ENCODE peak calls at places on chromosomes 11 and 22, in eight cellular contexts. Z is adrenal gland; K is lower lobe of right lung; O is heart left ventricle; N is tibial nerve; G is fibroblast of lung; R is heart right ventricle; J is CD8-positive, alpha-beta T cell. T is an unnamed sample.

GRCh38 chr22:44698531-44699421 is 3.2 kb upstream of the PRR5 start:
- DNase-seq in Z (no peak), R (no peak), N (peak), J (peak), K (no peak), G (peak), O (no peak), T (no peak)

GRCh38 chr11:44609028-44609782 is 43.7 kb downstream of the CD82 start:
- DNase-seq in K (no peak), O (no peak), G (no peak), N (no peak), J (peak), Z (no peak), R (no peak), T (no peak)

GRCh38 chr22:37545703-37546435 is 14.4 kb upstream of the CDC42EP1 start:
- DNase-seq in O (peak), Z (peak), N (peak), G (peak), K (peak), R (peak), J (no peak), T (peak)

GRCh38 chr22:38317995-38318715 is 922 bp upstream of the CSNK1E start:
- DNase-seq in G (peak), N (peak), K (peak), O (peak), Z (peak), J (no peak), R (peak), T (peak)

GRCh38 chr11:134656861-134657540 is 245.0 kb upstream of the B3GAT1 start:
- DNase-seq in G (no peak), R (peak), J (peak), K (no peak), N (no peak), Z (no peak), O (no peak), T (no peak)

GRCh38 chr11:6248248-6248647 is 9.4 kb downstream of the CNGA4 start:
- DNase-seq in R (no peak), K (no peak), O (no peak), G (peak), Z (no peak), N (no peak), J (no peak), T (no peak)

GRCh38 chr22:19607198-19608113 is 83.2 kb upstream of the CLDN5 start:
- DNase-seq in J (peak), K (no peak), G (no peak), R (peak), O (peak), Z (no peak), N (no peak), T (peak)

GRCh38 chr11:112655386-112655785 is 305.8 kb upstream of the NCAM1 start:
- DNase-seq in G (peak), K (peak), Z (peak), O (peak), J (no peak), N (peak), R (peak), T (no peak)

GRCh38 chr11:8838248-8838647 is 72.7 kb upstream of the AKIP1 start:
- DNase-seq in O (no peak), J (no peak), R (peak), K (no peak), N (peak), G (peak), Z (no peak), T (no peak)

GRCh38 chr11:121459413-121460041 is 6.8 kb upstream of the SORL1-AS1 start:
- DNase-seq in J (peak), N (no peak), R (no peak), Z (no peak), G (no peak), K (no peak), O (no peak), T (no peak)

GRCh38 chr11:102320679-102321078 is 3.4 kb downstream of the BIRC3 start:
- DNase-seq in G (no peak), N (no peak), R (no peak), O (no peak), K (no peak), J (no peak), Z (no peak), T (no peak)
- H3K27ac ChIP-seq in G (no peak), N (peak), R (no peak), O (no peak), K (peak), J (no peak), Z (no peak), T (no peak)

DNA sequence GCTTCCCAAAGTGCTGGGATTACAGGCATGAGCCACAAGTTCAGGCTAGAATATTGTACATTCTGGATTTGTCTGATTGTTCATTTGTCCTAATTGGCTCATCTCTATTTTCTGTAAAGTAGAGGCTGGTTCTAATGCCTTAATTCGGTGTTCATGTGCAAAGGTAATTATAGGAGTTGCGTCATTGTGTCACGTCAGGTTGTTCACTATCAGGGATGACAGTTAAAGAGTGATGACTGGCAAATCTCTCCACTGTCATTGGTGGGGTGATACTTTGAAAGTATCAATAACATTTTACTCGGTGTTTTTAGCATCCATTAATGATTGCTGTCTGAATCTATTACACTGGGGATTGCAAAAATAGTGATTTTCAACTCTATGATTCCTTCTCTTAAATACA is 103.5 kb downstream of the HIPK3 start:
- DNase-seq in R (no peak), Z (no peak), O (no peak), J (no peak), G (no peak), K (no peak), N (no peak), T (no peak)
- H3K27ac ChIP-seq in R (no peak), Z (no peak), O (no peak), J (no peak), G (no peak), K (no peak), N (no peak), T (no peak)

GRCh38 chr11:28675183-28675582 is 567.0 kb downstream of the METTL15 start:
- DNase-seq in K (no peak), Z (no peak), G (no peak), O (no peak), N (no peak), R (no peak), J (no peak), T (no peak)
- H3K27ac ChIP-seq in K (no peak), Z (no peak), G (no peak), O (no peak), N (no peak), R (no peak), J (no peak), T (no peak)

DNA sequence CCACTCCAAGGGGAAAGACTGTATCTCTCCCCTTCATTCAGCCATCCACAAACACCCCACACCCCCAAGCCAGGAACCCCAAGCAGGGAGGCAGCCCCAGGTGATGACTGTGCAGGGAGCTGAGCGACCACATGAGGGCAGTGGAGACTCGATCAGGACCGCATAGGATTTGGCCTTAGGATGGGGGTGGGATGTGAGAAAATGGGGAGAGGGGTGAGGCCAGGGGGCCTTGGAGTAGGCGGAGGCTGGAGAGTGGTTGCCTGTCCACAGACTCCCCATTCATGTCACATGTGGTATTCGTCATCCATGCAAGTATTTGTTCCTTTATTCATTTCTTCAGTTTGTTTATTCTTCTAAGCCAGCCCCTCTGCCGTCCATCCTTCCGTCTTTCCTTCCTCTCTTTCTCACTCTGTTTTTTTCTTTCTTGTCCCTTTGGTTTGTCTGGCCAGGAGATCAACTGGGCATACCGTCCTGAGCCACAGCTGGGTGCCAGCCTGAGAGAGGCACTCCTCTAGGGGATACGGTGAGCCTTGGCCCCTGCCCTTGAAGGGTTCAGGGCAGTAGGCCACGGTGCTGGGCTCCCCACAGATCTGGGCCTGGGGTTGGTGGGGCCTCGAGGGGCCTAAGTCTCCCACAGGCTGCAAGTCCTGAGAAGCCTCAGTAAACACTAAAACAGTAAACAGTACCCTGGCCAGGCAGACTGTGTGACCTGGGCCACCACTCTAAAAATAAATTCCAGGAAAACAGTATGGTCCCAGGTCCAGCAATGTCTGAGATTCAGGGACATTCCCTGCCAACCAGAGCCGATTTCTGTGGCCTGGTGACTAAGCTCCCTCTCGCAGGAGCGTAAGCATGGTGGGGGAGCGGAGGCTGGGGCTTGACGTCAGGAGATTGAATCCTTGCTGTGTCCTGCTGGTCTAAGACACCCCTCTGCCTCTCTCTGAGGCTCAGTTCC is 2.5 kb upstream of the RHOD start:
- DNase-seq in J (peak), G (peak), R (peak), K (no peak), Z (peak), N (peak), O (no peak), T (peak)
- H3K27ac ChIP-seq in J (no peak), G (peak), R (peak), K (no peak), Z (peak), N (no peak), O (peak), T (peak)

DNA sequence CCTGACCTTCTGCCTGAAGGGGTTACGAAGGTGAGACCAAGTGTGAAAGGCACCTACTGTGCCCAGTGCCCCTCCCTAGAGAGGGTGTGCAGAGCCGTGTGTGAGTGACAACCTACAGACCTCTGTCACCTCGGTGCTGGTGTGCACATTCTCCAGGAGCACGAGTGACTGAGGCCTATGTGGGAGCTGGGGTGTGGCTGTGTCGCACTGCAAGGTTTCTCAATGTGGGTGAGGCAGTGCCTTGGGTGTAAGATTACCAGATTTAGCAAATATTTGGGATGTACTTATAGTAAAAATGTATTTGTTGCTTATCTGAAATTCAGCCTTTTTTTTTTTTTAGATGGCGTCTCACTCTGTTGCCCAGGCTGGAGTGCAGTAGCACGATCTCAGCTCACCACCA is 5.6 kb downstream of the STARD10 start:
- DNase-seq in N (no peak), K (peak), R (no peak), J (no peak), G (no peak), O (no peak), Z (no peak), T (no peak)
- H3K27ac ChIP-seq in N (no peak), K (peak), R (no peak), J (no peak), G (no peak), O (no peak), Z (no peak), T (peak)

DNA sequence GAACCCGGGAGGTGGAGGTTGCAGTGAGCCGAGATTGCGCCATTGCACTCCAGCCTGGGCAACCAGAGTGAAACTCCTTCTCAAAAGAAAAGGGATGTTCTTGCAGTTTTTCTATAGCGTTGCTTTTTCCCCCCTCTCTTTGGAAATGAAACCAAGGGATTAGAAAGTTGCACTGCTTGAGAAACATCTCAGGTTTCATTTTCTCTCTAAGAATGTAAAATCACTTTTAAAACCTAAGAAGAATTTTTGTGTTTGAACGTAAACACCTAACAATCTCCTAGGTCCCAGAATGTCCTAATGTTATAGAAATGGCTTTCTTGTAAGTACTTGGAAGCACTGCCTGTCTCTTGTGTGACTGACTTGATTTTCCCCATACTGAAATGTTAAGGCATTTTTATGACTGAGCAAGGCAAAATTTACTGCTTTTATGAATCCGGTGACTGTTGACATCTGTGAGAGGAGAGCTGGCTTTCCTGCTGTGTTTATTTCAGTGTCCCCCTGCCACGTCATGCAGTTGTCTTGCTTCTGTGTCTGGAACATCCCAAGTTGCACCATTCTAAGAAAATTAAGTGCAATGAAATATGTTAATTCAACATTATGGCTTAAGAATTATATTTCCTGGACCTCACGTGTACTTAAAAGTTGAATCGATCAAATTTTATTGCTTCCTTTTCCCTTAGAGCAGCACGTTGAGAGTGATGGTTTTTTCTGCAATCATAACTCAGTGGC is 37.8 kb downstream of the NF2 start:
- DNase-seq in O (no peak), Z (no peak), R (no peak), J (no peak), K (no peak), N (no peak), G (no peak), T (no peak)
- H3K27ac ChIP-seq in O (no peak), Z (no peak), R (no peak), J (no peak), K (no peak), N (no peak), G (no peak), T (peak)

GRCh38 chr11:72840780-72841179 is 26.6 kb downstream of the ATG16L2 start:
- DNase-seq in G (peak), R (no peak), K (no peak), N (no peak), Z (no peak), J (no peak), O (no peak), T (no peak)
- H3K27ac ChIP-seq in G (peak), R (no peak), K (no peak), N (no peak), Z (no peak), J (no peak), O (no peak), T (no peak)

GRCh38 chr11:11140510-11140909 is 212.5 kb downstream of the CSNK2A3 start:
- DNase-seq in N (no peak), Z (no peak), J (no peak), O (no peak), G (no peak), R (no peak), K (no peak), T (no peak)

GRCh38 chr11:11141019-11141418 is 212.0 kb downstream of the CSNK2A3 start:
- DNase-seq in Z (no peak), J (no peak), K (no peak), O (no peak), R (no peak), G (no peak), N (no peak), T (no peak)

GRCh38 chr11:11146830-11147229 is 206.2 kb downstream of the CSNK2A3 start:
- DNase-seq in O (no peak), K (no peak), Z (no peak), N (no peak), G (no peak), R (no peak), J (no peak), T (no peak)

GRCh38 chr11:11143849-11144248 is 209.2 kb downstream of the CSNK2A3 start:
- DNase-seq in J (no peak), Z (no peak), O (no peak), R (no peak), G (no peak), K (no peak), N (no peak), T (no peak)

DNA sequence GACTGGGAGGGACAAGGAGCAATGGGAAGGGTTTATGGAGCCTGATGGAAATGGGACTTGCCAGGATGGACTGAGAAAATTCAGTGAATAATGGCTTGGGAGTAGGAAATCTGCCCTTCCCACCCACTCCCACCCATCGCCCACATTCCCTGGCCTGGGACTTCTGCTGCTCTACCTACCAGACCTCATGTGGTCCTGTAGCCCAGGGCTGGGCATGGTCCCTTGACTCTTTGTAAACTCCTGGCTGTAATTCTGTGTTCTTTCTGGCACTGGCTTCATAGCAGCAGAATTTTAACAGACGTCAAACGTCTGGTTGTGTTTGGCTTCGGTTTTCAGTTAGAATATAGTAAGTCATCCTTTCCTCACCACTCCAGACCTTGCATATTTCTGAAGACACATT is 210.7 kb downstream of the CSNK2A3 start:
- DNase-seq in O (no peak), R (no peak), G (no peak), N (no peak), J (no peak), Z (no peak), K (no peak), T (no peak)
- H3K27ac ChIP-seq in O (no peak), R (no peak), G (no peak), N (no peak), J (no peak), Z (no peak), K (no peak), T (no peak)

GRCh38 chr11:116413861-116414260 is 358.9 kb downstream of the BUD13 start:
- DNase-seq in R (no peak), K (no peak), N (no peak), Z (no peak), J (no peak), O (no peak), G (no peak), T (no peak)
- H3K27ac ChIP-seq in R (no peak), K (no peak), N (no peak), Z (no peak), J (no peak), O (no peak), G (no peak), T (no peak)

GRCh38 chr11:57150454-57150917 is 31.3 kb upstream of the LRRC55 start:
- DNase-seq in K (no peak), Z (peak), R (no peak), O (no peak), J (no peak), N (peak), G (peak), T (no peak)
- H3K27ac ChIP-seq in K (no peak), Z (no peak), R (no peak), O (no peak), J (no peak), N (no peak), G (no peak), T (no peak)